ENCODE peak calls at places on chromosomes 1 and 21, in nine cellular contexts. A, Y, T, W, Q, D, F, Z and N are unnamed samples.

GRCh38 chr1:46196609-46197008 is 1.6 kb downstream of the POMGNT1 start:
- DNase-seq in D (no peak), Y (no peak), F (no peak), Z (no peak), T (no peak), Q (no peak), A (no peak), W (no peak), N (no peak)

GRCh38 chr1:198845851-198846250 is 207.0 kb downstream of the PTPRC start:
- DNase-seq in Y (no peak), Q (no peak), A (no peak), W (no peak), Z (no peak), D (no peak), F (no peak), T (no peak), N (no peak)

GRCh38 chr1:18288609-18289219 is 181.1 kb downstream of the IGSF21 start:
- DNase-seq in D (no peak), W (no peak), Q (no peak), A (no peak), F (no peak), Y (no peak), Z (no peak), T (no peak), N (no peak)

GRCh38 chr1:232707142-232707541 is 77.2 kb upstream of the SIPA1L2 start:
- DNase-seq in T (no peak), Q (no peak), A (no peak), Y (no peak), Z (no peak), D (no peak), W (no peak), F (no peak), N (no peak)

GRCh38 chr1:155379877-155380192 is 59.1 kb downstream of the RUSC1 start:
- DNase-seq in Y (peak), Q (no peak), T (no peak), Z (no peak), D (no peak), A (no peak), F (no peak), W (no peak), N (no peak)

GRCh38 chr1:233261206-233261605 is 34.3 kb downstream of the PCNX2 start:
- DNase-seq in F (no peak), D (no peak), T (no peak), Y (no peak), Q (no peak), A (no peak), W (no peak), Z (no peak), N (no peak)

GRCh38 chr1:109704173-109704572 is 7.9 kb upstream of the GSTM5 start:
- DNase-seq in A (no peak), Y (peak), T (no peak), D (no peak), Z (no peak), F (no peak), W (no peak), Q (no peak), N (no peak)

GRCh38 chr1:113981962-113982931 is 3.0 kb downstream of the OLFML3 start:
- DNase-seq in D (no peak), T (no peak), Q (peak), F (peak), Y (peak), W (no peak), A (no peak), Z (no peak), N (peak)

GRCh38 chr21:41957991-41958766 is 4.4 kb upstream of the C2CD2 start:
- DNase-seq in A (no peak), Y (peak), D (no peak), W (no peak), Z (no peak), T (no peak), Q (peak), F (peak), N (peak)

GRCh38 chr1:10624256-10625050 is 149.7 kb downstream of the PEX14 start:
- DNase-seq in T (no peak), F (no peak), D (peak), Z (no peak), W (no peak), Q (peak), Y (no peak), A (no peak), N (no peak)

GRCh38 chr1:116320846-116321245 is 52.2 kb upstream of the ATP1A1 start:
- DNase-seq in F (no peak), W (no peak), D (no peak), Q (no peak), A (no peak), T (no peak), Y (no peak), Z (no peak), N (no peak)

GRCh38 chr1:98331232-98331631 is 330.3 kb upstream of the SNX7 start:
- DNase-seq in A (no peak), T (no peak), D (no peak), F (no peak), Y (no peak), W (no peak), Q (no peak), Z (no peak), N (no peak)

GRCh38 chr1:196685506-196685905 is 33.7 kb downstream of the CFH start:
- DNase-seq in W (no peak), Z (no peak), Q (no peak), A (no peak), F (no peak), T (no peak), D (no peak), Y (no peak), N (no peak)

GRCh38 chr1:55813619-55814018 is 598.5 kb upstream of the USP24 start:
- DNase-seq in Q (no peak), Y (no peak), T (no peak), Z (no peak), W (no peak), F (peak), D (no peak), A (no peak), N (peak)

GRCh38 chr1:209323743-209324142 is 259.8 kb upstream of the CAMK1G start:
- DNase-seq in Q (no peak), Y (no peak), F (no peak), W (no peak), Z (no peak), A (no peak), T (no peak), D (no peak), N (no peak)

GRCh38 chr21:43269981-43270670 is 101.3 kb downstream of the CRYAA start:
- DNase-seq in W (no peak), D (no peak), F (no peak), A (no peak), Q (no peak), Y (no peak), Z (no peak), T (no peak), N (no peak)

GRCh38 chr1:179871940-179872339 is 5.7 kb downstream of the TOR1AIP2 start:
- DNase-seq in Q (no peak), Y (no peak), D (no peak), W (no peak), A (no peak), T (no peak), Z (no peak), F (no peak), N (no peak)

GRCh38 chr1:156964431-156964830 is 44.0 kb downstream of the LRRC71 start:
- DNase-seq in D (no peak), W (no peak), T (no peak), Q (no peak), Z (no peak), Y (no peak), A (no peak), F (no peak), N (no peak)

GRCh38 chr21:44653656-44654575 is 543 bp downstream of the KRTAP12-4 start:
- DNase-seq in D (no peak), A (no peak), T (no peak), Z (peak), Q (no peak), W (no peak), F (no peak), Y (no peak), N (no peak)

GRCh38 chr1:205294914-205295310 is 26.6 kb downstream of the NUAK2 start:
- DNase-seq in Z (no peak), Q (no peak), F (no peak), D (no peak), A (no peak), W (no peak), T (no peak), Y (no peak), N (no peak)

GRCh38 chr1:164733070-164733469 is 174.1 kb downstream of the PBX1 start:
- DNase-seq in Z (no peak), W (no peak), Q (no peak), T (no peak), D (no peak), A (no peak), F (no peak), Y (no peak), N (no peak)

GRCh38 chr1:162550925-162551324 is 10.6 kb upstream of the UAP1 start:
- DNase-seq in W (no peak), Z (no peak), Y (no peak), A (no peak), T (no peak), D (no peak), Q (no peak), F (no peak), N (no peak)

GRCh38 chr1:224897928-224898327 is 31.5 kb upstream of the DNAH14 start:
- DNase-seq in T (no peak), D (no peak), Z (no peak), A (no peak), Y (no peak), F (no peak), W (no peak), Q (no peak), N (no peak)

GRCh38 chr1:21669287-21670058 is at the start of gene RAP1GAP:
- DNase-seq in Q (no peak), A (no peak), T (no peak), D (peak), Y (peak), Z (no peak), F (no peak), W (no peak), N (peak)

GRCh38 chr21:16773206-16773605 is 739.6 kb upstream of the CXADR start:
- DNase-seq in F (no peak), T (no peak), Q (no peak), Z (no peak), Y (no peak), W (no peak), D (no peak), A (no peak), N (no peak)

GRCh38 chr1:236143104-236143948 is 987 bp downstream of the GPR137B start:
- DNase-seq in T (no peak), Z (peak), W (no peak), A (no peak), Q (no peak), F (no peak), Y (no peak), D (no peak), N (no peak)

GRCh38 chr1:69569281-69569970 is 1.7 kb downstream of the LRRC7 start:
- DNase-seq in A (no peak), Z (no peak), Y (peak), Q (peak), W (no peak), F (no peak), D (peak), T (no peak), N (no peak)